ENCODE peak calls at places on chromosomes 16 and 17, in four cellular contexts. L is H1, X is HepG2, B is K562. G is an unnamed sample.

GRCh38 chr17:29825604-29826003 is 104.4 kb downstream of the SSH2 start:
- DNase-seq in L (no peak), B (no peak), X (peak), G (no peak)

GRCh38 chr16:85379041-85380001 is 233.8 kb upstream of the GSE1 start:
- DNase-seq in L (no peak), B (peak), X (no peak), G (no peak)

GRCh38 chr17:41103896-41104295 is 1.3 kb upstream of the KRTAP4-9 start:
- DNase-seq in L (no peak), X (no peak), B (no peak), G (no peak)

GRCh38 chr16:72876221-72876620 is 171.7 kb downstream of the ZFHX3 start:
- DNase-seq in L (no peak), B (no peak), X (no peak), G (no peak)

GRCh38 chr17:76405967-76406647 is 21.7 kb downstream of the SPHK1 start:
- DNase-seq in X (no peak), B (peak), L (no peak), G (no peak)

GRCh38 chr17:45677770-45678169 is 106.3 kb upstream of the CRHR1 start:
- DNase-seq in L (no peak), B (no peak), X (no peak), G (peak)

GRCh38 chr17:77763575-77763974 is 194.9 kb upstream of the TNRC6C start:
- DNase-seq in X (no peak), B (no peak), L (no peak), G (no peak)

GRCh38 chr16:11034005-11034404 is 89.6 kb downstream of the CLEC16A start:
- DNase-seq in L (no peak), X (no peak), B (no peak), G (no peak)

GRCh38 chr17:2214047-2214717 is 89.4 kb downstream of the SMG6 start:
- DNase-seq in L (no peak), X (no peak), B (peak), G (no peak)

GRCh38 chr17:61291457-61292311 is 108.0 kb upstream of the TBX2 start:
- DNase-seq in X (no peak), L (no peak), B (no peak), G (no peak)

GRCh38 chr16:70496513-70496912 is 26.8 kb downstream of the COG4 start:
- DNase-seq in X (no peak), B (no peak), L (no peak), G (no peak)

GRCh38 chr16:21664801-21665492 is 1.2 kb downstream of the OTOA start:
- DNase-seq in L (no peak), X (no peak), B (no peak), G (no peak)

GRCh38 chr17:4182043-4182442 is 39.0 kb downstream of the CYB5D2 start:
- DNase-seq in L (no peak), X (no peak), B (no peak), G (no peak)

GRCh38 chr17:68627956-68628355 is 26.8 kb upstream of the FAM20A start:
- DNase-seq in B (no peak), L (peak), X (no peak), G (no peak)

GRCh38 chr17:8949061-8949622 is 16.4 kb downstream of the PIK3R5 start:
- DNase-seq in B (no peak), L (no peak), X (no peak), G (no peak)

GRCh38 chr16:19108409-19109287 is 5.1 kb upstream of the ITPRIPL2 start:
- DNase-seq in B (no peak), X (peak), L (no peak), G (no peak)

GRCh38 chr17:35312790-35313711 is 60.4 kb downstream of the SLFN11 start:
- DNase-seq in B (peak), X (peak), L (peak), G (peak)

GRCh38 chr16:64864232-64864803 is 257.5 kb downstream of the CDH11 start:
- DNase-seq in X (no peak), B (no peak), L (no peak), G (no peak)

GRCh38 chr16:4911831-4912422 is 25.0 kb downstream of the PPL start:
- DNase-seq in X (peak), B (no peak), L (no peak), G (no peak)

GRCh38 chr17:75602644-75603043 is 15.0 kb downstream of the MYO15B start:
- DNase-seq in L (no peak), X (no peak), B (no peak), G (no peak)

GRCh38 chr16:2838928-2839327 is 8.8 kb downstream of the ZG16B start:
- DNase-seq in B (peak), L (peak), X (peak), G (peak)

GRCh38 chr17:41500131-41500911 is 5.1 kb downstream of the KRT13 start:
- DNase-seq in X (no peak), L (no peak), B (peak), G (peak)

GRCh38 chr17:7064248-7064647 is 15.8 kb downstream of the CLEC10A start:
- DNase-seq in X (no peak), B (no peak), L (no peak), G (no peak)

GRCh38 chr17:44775136-44775837 is 16.5 kb downstream of the ADAM11 start:
- DNase-seq in X (peak), L (peak), B (peak), G (peak)

GRCh38 chr16:68365167-68365817 is 54.5 kb downstream of the PRMT7 start:
- DNase-seq in L (no peak), B (no peak), X (no peak), G (no peak)

GRCh38 chr16:52574105-52574437 is 27.1 kb upstream of the TOX3 start:
- DNase-seq in X (no peak), L (no peak), B (no peak), G (no peak)

GRCh38 chr17:28407130-28407973 is 1.3 kb upstream of the SLC46A1 start:
- DNase-seq in L (peak), X (no peak), B (no peak), G (no peak)

GRCh38 chr16:1291576-1291974 is 17.9 kb upstream of the UBE2I start:
- DNase-seq in L (no peak), B (no peak), X (no peak), G (no peak)

GRCh38 chr17:72715906-72716572 is 376.4 kb downstream of the SLC39A11 start:
- DNase-seq in L (no peak), B (no peak), X (peak), G (peak)

GRCh38 chr17:27973258-27974044 is 69.0 kb upstream of the NLK start:
- DNase-seq in L (no peak), B (no peak), X (no peak), G (no peak)

GRCh38 chr16:87780385-87780989 is 14.7 kb upstream of the KLHDC4 start:
- DNase-seq in B (peak), L (no peak), X (no peak), G (no peak)

GRCh38 chr16:70523621-70524405 is at the start of gene SF3B3:
- DNase-seq in X (peak), L (peak), B (peak), G (peak)

GRCh38 chr16:68332411-68333121 is 21.7 kb downstream of the PRMT7 start:
- DNase-seq in X (peak), L (no peak), B (no peak), G (no peak)

GRCh38 chr16:8929086-8929748 is 34.5 kb downstream of the USP7 start:
- DNase-seq in L (no peak), X (no peak), B (no peak), G (no peak)

GRCh38 chr17:7296189-7296861 is 1.9 kb upstream of the YBX2 start:
- DNase-seq in L (peak), B (peak), X (peak), G (peak)

DNA sequence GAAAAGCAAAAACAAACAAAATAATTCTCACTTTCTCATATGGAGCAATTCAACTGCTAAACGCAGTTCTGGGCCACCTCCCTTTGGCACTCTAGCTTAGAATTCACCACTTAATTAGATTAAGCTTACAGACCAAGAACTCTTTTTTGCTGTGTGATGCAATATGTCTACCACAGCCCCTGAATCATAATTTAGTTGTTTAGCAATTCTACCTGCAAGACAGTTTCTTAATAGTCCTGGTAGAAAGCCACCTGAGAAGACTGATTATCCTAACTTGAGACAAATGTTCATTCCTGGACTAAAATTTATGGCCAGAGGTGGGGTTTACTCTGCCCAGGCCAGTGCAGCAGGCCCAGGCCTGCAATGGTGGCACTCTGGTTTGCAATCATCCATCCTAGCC is 205.9 kb downstream of the HS3ST3A1 start:
- DNase-seq in L (no peak), B (no peak), X (no peak), G (no peak)
- H3K27ac ChIP-seq in L (no peak), B (no peak), X (no peak), G (no peak)

GRCh38 chr17:17714261-17714866 is 33.1 kb downstream of the RAI1 start:
- DNase-seq in L (no peak), X (no peak), B (no peak), G (no peak)

GRCh38 chr17:17711708-17712141 is 30.5 kb downstream of the RAI1 start:
- DNase-seq in B (no peak), L (no peak), X (peak), G (no peak)

GRCh38 chr17:17714879-17715278 is 33.6 kb downstream of the RAI1 start:
- DNase-seq in X (no peak), L (no peak), B (no peak), G (no peak)

GRCh38 chr17:17712268-17712924 is 31.1 kb downstream of the RAI1 start:
- DNase-seq in X (no peak), B (no peak), L (no peak), G (no peak)

GRCh38 chr17:17713839-17714238 is 32.6 kb downstream of the RAI1 start:
- DNase-seq in B (no peak), L (no peak), X (peak), G (no peak)
- TF ChIP-seq RNF2 in B (no peak), L (no peak), X (no peak), G (no peak)

GRCh38 chr16:49964316-49964715 is 60.7 kb upstream of the CNEP1R1 start:
- DNase-seq in L (no peak), X (no peak), B (no peak), G (no peak)
- H3K27ac ChIP-seq in L (no peak), X (no peak), B (no peak), G (no peak)

GRCh38 chr17:59152925-59153324 is 2.1 kb downstream of the SKA2 start:
- DNase-seq in L (no peak), X (no peak), B (no peak), G (no peak)

GRCh38 chr17:59154335-59154720 is 658 bp downstream of the SKA2 start:
- DNase-seq in X (peak), B (peak), L (peak), G (no peak)

GRCh38 chr17:59155439-59156177 is at the start of gene PRR11:
- DNase-seq in L (peak), X (peak), B (peak), G (no peak)

GRCh38 chr17:59151591-59151990 is 3.4 kb downstream of the SKA2 start:
- DNase-seq in X (no peak), B (no peak), L (no peak), G (no peak)

GRCh38 chr17:59154721-59155438 is at the start of gene SKA2:
- DNase-seq in L (peak), B (peak), X (no peak), G (peak)
- TF ChIP-seq RNF2 in L (no peak), B (peak), X (peak), G (no peak)

GRCh38 chr16:66248096-66248495 is 118.4 kb upstream of the CDH5 start:
- DNase-seq in L (no peak), X (no peak), B (no peak), G (no peak)
- H3K27ac ChIP-seq in L (no peak), X (no peak), B (no peak), G (no peak)

GRCh38 chr17:47906443-47906842 is 10.4 kb downstream of the SP2 start:
- DNase-seq in X (no peak), B (no peak), L (no peak), G (no peak)

GRCh38 chr17:47907932-47908562 is 12.0 kb downstream of the SP2 start:
- DNase-seq in L (no peak), X (no peak), B (no peak), G (no peak)

GRCh38 chr17:47902039-47902744 is 6.2 kb downstream of the SP2 start:
- DNase-seq in X (no peak), B (peak), L (peak), G (no peak)

GRCh38 chr17:47901423-47901822 is 5.4 kb downstream of the SP2 start:
- DNase-seq in B (no peak), L (no peak), X (no peak), G (no peak)

DNA sequence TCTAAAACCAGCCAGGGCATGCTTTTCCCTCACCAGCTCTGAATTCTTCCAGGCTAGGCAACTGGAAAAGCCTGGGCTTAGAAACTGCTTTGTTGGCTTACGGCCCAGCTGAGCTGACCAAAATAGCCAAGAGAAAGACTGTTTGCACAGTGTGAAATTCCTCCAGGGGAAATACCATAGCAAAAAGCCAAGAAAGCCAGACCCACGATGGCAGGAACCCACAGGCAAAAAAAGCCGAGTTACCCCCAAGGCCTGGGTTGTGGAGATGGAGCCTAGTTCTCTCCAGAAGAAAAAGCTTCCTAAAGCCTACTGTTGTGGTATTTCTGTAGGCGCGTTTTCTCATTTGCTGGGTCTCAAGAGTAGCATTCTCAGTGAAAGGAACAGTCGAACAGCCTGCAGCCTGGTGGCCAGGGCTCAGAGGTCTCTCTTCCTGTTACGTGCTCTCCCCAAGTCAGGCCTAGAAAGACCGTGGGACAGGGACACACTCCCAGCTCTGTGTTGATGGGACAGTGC is 9.2 kb downstream of the SP2 start:
- DNase-seq in X (peak), L (no peak), B (no peak), G (no peak)
- TF ChIP-seq RNF2 in X (no peak), L (no peak), B (no peak), G (no peak)

DNA sequence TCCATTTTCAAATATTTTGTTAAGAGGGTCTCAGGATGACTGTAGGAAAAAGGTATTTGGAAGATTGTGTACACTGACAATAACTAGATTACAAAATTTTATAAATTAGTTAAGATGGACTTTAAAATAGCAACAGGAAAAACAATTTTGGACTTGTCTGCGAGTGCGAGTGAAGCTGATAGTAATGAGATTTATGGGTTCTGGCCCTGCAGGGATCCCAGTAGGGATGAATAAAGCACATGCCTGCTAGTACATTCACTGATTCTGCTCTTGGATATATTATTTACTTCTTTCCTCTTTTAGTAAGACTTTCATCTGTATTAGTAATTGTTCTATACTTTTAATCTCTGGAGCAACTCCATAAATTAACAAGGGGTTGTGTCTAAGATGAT is 28.2 kb downstream of the PRKCA start:
- DNase-seq in L (no peak), X (no peak), B (no peak), G (no peak)
- H3K27ac ChIP-seq in L (no peak), X (no peak), B (peak), G (no peak)

GRCh38 chr17:82060001-82060380 is 5.6 kb downstream of the DUS1L start:
- DNase-seq in X (no peak), B (no peak), L (no peak), G (no peak)

GRCh38 chr17:82056729-82057621 is 5.3 kb downstream of the GPS1 start:
- DNase-seq in L (no peak), X (peak), B (no peak), G (no peak)

GRCh38 chr17:82059272-82060000 is 6.2 kb downstream of the DUS1L start:
- DNase-seq in X (no peak), L (no peak), B (no peak), G (no peak)

GRCh38 chr17:82058855-82059249 is 6.8 kb downstream of the DUS1L start:
- DNase-seq in B (no peak), L (no peak), X (no peak), G (no peak)

GRCh38 chr17:82058230-82058854 is 6.6 kb downstream of the GPS1 start:
- DNase-seq in X (no peak), L (no peak), B (no peak), G (no peak)
- TF ChIP-seq RNF2 in X (no peak), L (no peak), B (no peak), G (no peak)

DNA sequence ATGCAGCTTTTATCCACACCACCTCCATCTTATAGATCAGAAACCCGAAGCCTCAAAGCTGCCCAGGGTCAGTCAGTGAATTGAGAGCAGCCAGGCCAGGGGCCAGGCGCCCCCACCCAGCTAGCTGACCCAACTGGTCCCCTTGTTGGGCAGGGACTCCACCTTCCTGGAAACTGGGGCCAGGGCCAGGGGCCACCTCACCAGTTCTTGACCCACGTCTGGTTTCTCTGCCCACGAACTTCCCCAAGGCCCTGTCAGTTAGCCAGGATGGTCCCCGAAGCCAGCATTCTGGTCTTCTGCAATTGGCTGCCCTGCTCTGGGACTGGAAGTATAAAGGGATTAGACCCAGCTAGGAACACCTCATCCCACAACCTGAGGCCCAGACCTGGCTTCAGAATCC is 2.4 kb downstream of the FAM83G start:
- DNase-seq in B (no peak), L (no peak), X (no peak), G (no peak)
- H3K27ac ChIP-seq in B (no peak), L (no peak), X (no peak), G (no peak)

GRCh38 chr17:37429442-37429841 is 22.8 kb downstream of the TADA2A start:
- DNase-seq in X (no peak), L (no peak), B (no peak), G (no peak)

GRCh38 chr17:37429039-37429438 is 22.4 kb downstream of the TADA2A start:
- DNase-seq in X (no peak), B (no peak), L (no peak), G (no peak)

GRCh38 chr17:37432671-37433070 is 26.0 kb downstream of the TADA2A start:
- DNase-seq in B (no peak), X (no peak), L (no peak), G (no peak)

GRCh38 chr17:37425268-37425667 is 18.6 kb downstream of the TADA2A start:
- DNase-seq in L (no peak), X (no peak), B (no peak), G (no peak)

GRCh38 chr17:37430051-37430591 is 23.4 kb downstream of the TADA2A start:
- DNase-seq in B (peak), X (no peak), L (no peak), G (no peak)
- TF ChIP-seq RNF2 in B (no peak), X (no peak), L (no peak), G (no peak)

G was measured in A549.